ENCODE peak calls at places on chromosome 17, in seven cellular contexts. X is ovary; J is RWPE2; Q is esophagus squamous epithelium; B is right lobe of liver; P is adrenal gland; U is CD8-positive, alpha-beta T cell. E is an unnamed sample.

GRCh38 chr17:34740516-34740915 is 161.1 kb downstream of the TMEM132E start:
- DNase-seq in X (no peak), J (no peak), Q (no peak), B (no peak), P (no peak), U (no peak), E (peak; percentile 15)

GRCh38 chr17:78736526-78737079 is 45.5 kb downstream of the CYTH1 start:
- DNase-seq in X (no peak), J (peak; percentile 93), Q (no peak), B (peak; percentile 61), P (peak; percentile 52), U (peak; percentile 35), E (peak; percentile 81)

GRCh38 chr17:15233022-15233805 is 31.9 kb downstream of the PMP22 start:
- DNase-seq in X (no peak), J (no peak), Q (no peak), B (no peak), P (no peak), U (no peak), E (no peak)

GRCh38 chr17:63573634-63574033 is 23.4 kb downstream of the DCAF7 start:
- DNase-seq in X (no peak), J (no peak), Q (no peak), B (no peak), P (no peak), U (no peak), E (no peak)

GRCh38 chr17:63827002-63827800 is at the start of the genes FTSJ3 and PSMC5:
- DNase-seq in X (peak; percentile 92), J (peak; percentile 97), Q (peak; percentile 79), B (peak; percentile 95), P (peak; percentile 95), U (peak; percentile 93), E (peak; percentile 98)

GRCh38 chr17:44581868-44582267 is 24.6 kb downstream of the FZD2 start:
- DNase-seq in X (no peak), J (no peak), Q (no peak), B (no peak), P (no peak), U (no peak), E (no peak)

GRCh38 chr17:57622886-57623433 is 122.1 kb downstream of the CCDC182 start:
- DNase-seq in X (no peak), J (no peak), Q (no peak), B (no peak), P (peak; percentile 65), U (no peak), E (no peak)

GRCh38 chr17:41697122-41697962 is 8.7 kb downstream of the EIF1 start:
- DNase-seq in X (peak; percentile 65), J (no peak), Q (no peak), B (peak; percentile 70), P (peak; percentile 91), U (no peak), E (peak; percentile 87)

GRCh38 chr17:4488989-4489595 is 9.6 kb upstream of the SPNS2 start:
- DNase-seq in X (no peak), J (no peak), Q (no peak), B (peak; percentile 16), P (peak; percentile 60), U (no peak), E (no peak)

GRCh38 chr17:69960755-69961154 is 114.3 kb upstream of the KCNJ16 start:
- DNase-seq in X (peak; percentile 85), J (no peak), Q (no peak), B (no peak), P (peak; percentile 83), U (no peak), E (peak; percentile 21)

GRCh38 chr17:79907855-79908254 is 68.6 kb upstream of the CBX4 start:
- DNase-seq in X (no peak), J (no peak), Q (no peak), B (no peak), P (no peak), U (no peak), E (no peak)

GRCh38 chr17:79749156-79749815 is 18.5 kb downstream of the ENPP7 start:
- DNase-seq in X (no peak), J (no peak), Q (no peak), B (no peak), P (no peak), U (no peak), E (no peak)

DNA sequence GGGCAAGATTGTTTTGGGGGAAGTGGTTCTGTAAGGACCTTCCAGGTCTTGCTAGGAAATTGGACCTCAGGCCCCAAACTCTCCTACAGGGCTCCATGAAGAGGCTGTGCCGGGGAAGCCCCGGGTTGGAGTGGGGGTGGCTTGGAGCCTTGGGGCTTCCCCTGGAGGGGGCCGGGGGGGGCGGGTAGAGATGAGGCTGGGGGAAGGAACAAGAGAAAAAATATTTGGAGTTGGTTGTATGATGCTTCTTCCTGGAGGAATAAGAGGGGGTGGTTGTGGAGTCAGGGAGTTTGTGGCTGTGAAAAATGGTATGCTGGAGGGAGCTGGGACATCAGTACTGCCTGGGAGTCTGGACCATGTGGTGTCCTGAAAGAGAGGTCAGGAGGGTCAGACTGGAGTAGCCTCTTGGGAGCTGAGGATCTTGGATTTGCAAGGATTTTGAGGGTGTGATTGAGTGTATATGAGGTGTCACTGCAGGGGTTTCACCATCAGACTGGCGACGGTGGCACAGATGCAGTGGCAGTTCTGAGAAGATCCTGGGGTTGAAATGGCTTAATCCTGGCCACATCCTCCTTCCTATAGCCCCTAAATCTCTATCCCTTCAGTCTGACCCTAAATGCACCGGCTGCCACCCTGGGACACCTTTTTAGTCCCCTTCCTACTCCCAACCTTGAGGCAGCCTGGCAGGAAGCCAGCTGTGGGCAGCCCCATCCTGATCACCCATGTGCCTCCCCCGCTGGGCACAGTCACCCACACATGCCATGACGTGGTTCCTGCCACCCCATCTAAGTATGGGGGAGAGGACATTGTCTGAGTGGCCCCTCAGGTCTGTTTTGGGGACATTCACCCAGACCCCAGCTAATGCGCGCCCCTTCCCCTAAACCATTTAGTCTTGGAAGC is 10.9 kb downstream of the RARA start:
- DNase-seq in X (peak; percentile 69), J (peak; percentile 64), Q (no peak), B (peak; percentile 69), P (peak; percentile 61), U (peak; percentile 70), E (peak; percentile 77)
- H3K4me1 ChIP-seq in X (peaks cover 51% of the 10 kb centered on the region), J (peaks cover 64% of the 10 kb centered on the region), Q (peaks cover 90% of the 10 kb centered on the region), B (peaks cover 62% of the 10 kb centered on the region), P (peaks cover 72% of the 10 kb centered on the region), U (peaks cover 82% of the 10 kb centered on the region), E (peaks cover 87% of the 10 kb centered on the region)

DNA sequence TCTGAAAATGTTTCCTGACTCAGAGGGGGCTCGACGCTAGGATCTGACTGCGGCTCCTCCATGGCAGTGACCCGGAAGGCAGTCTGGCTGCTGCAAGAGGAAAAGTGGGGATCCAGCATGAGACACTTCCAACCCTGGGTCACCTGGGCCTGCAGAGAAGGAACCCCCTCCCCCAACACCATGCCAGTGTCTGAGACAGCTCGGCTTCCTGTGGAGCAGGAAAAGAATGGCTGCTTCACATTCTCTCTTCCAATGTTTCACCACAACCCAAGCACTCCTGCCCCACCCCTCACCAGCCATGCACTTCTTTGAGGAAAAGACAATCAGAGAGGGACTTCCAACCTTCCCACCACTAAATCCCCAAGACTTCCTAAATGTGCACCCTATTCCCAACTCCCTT is 10.8 kb downstream of the TP53 start:
- DNase-seq in X (no peak), J (no peak), Q (no peak), B (no peak), P (no peak), U (no peak), E (no peak)
- H3K36me3 ChIP-seq in X (no peaks in the 10 kb centered on the region), J (peaks cover 44% of the 10 kb centered on the region), Q (peaks cover 51% of the 10 kb centered on the region), B (no peaks in the 10 kb centered on the region), P (no peaks in the 10 kb centered on the region), U (peaks cover 28% of the 10 kb centered on the region), E (peaks cover 43% of the 10 kb centered on the region)

GRCh38 chr17:36534881-36535668 is at the start of gene PIGW:
- DNase-seq in X (peak; percentile 86), J (peak; percentile 94), Q (peak; percentile 53), B (peak; percentile 91), P (peak; percentile 84), U (peak; percentile 66), E (peak; percentile 93)
- TF ChIP-seq CTCF in X (no peak), J (peak; percentile 6), Q (no peak), B (peak; percentile 18), P (no peak), U (no peak), E (peak; percentile 21)

DNA sequence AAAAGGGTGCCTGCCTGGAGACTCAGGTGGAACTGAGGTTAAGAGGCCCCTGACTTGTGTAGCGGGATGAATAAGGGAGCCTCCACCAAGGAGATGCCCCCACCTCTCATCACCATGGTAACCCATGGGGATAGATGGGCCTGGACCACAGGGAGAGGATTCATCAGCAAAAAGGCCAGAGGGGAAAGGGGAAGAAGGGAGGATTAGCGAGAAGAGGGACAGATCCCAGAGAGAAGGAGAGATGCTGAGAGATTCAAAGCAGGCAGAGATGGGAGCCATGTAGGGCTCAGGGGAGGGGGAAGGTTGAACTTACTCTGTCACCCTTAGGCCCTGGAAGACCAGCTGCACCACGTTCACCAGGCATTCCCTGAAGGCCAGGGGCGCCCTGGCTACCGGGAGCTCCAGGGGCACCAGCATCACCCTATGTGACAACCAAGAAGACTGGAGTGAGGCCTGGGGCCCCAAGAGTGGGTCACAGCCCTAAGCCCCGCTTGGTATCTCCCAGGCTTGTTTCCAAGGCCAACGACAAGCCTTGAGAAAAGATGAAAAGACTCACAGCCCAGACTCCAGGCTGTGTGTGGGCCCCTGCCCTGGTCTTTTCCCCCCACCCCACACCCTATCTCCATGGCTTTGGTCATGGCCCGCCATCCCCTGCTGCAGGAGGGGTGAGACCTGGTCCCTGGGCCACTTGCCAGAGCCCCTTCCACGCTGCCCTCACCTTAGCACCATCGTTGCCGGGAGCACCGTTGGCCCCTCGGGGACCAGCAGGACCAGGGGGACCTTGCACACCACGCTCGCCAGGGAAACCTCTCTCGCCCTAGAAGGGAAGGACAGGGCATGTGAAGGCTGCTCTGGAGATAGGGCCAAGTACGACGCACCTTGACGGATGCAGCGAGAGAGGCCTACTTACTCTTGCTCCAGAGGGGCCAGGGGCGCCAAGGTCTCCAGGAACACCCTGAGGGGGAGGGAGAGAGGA is 10.1 kb downstream of the COL1A1 start:
- DNase-seq in X (no peak), J (no peak), Q (no peak), B (no peak), P (no peak), U (no peak), E (no peak)
- H3K4me1 ChIP-seq in X (no peaks in the 10 kb centered on the region), J (no peaks in the 10 kb centered on the region), Q (no peaks in the 10 kb centered on the region), B (no peaks in the 10 kb centered on the region), P (no peaks in the 10 kb centered on the region), U (no peaks in the 10 kb centered on the region), E (no peaks in the 10 kb centered on the region)

DNA sequence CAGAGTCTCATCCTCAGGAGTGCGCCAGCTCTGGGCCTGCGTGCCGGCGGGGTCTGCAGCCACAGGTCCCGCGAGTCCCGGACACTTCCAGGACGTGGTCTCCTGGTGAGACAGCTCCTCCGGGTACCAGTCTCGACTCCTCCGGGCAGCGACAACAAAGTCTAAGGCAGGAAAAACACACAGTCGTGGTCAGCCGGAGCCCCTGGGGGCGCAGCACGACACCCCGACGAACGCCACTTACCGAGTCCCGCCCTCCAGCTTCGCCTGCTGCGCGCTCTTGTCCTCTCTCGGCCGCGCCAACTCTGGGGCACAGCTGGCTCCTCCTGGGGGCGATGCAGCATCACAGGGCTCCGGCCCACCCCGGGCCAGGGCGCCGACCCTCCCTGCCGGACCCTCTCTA is 13.4 kb downstream of the MIS12 start:
- DNase-seq in X (peak; percentile 44), J (no peak), Q (no peak), B (no peak), P (no peak), U (no peak), E (no peak)
- H3K36me3 ChIP-seq in X (no peaks in the 10 kb centered on the region), J (no peaks in the 10 kb centered on the region), Q (peaks cover 3% of the 10 kb centered on the region), B (no peaks in the 10 kb centered on the region), P (no peaks in the 10 kb centered on the region), U (peaks cover 8% of the 10 kb centered on the region), E (no peaks in the 10 kb centered on the region)

E was measured in tibial artery.